ENCODE peak calls at places on chromosomes 7 and 10, in ten cellular contexts. K, H, D, I, M, A, V, E, O and N are unnamed samples. For H3K4me1, the result is how much of the 10 kb centered on the place peaks cover.

GRCh38 chr7:90210925-90211324 is 615 bp upstream of the STEAP2 start:
- DNase-seq in D (no peak), K (no peak), M (peak), O (peak), H (no peak), I (no peak), V (no peak), A (no peak), E (no peak), N (no peak)

GRCh38 chr10:117137031-117137910 is 799 bp downstream of the VAX1 start:
- DNase-seq in K (no peak), V (no peak), A (no peak), E (no peak), D (no peak), H (no peak), M (peak), O (peak), I (no peak), N (no peak)

GRCh38 chr7:157822688-157823031 is 485.9 kb downstream of the DNAJB6 start:
- DNase-seq in M (no peak), K (no peak), H (no peak), O (no peak), A (no peak), V (no peak), D (no peak), I (no peak), E (no peak), N (no peak)

GRCh38 chr7:130938661-130939060 is 204.7 kb upstream of the KLF14 start:
- DNase-seq in I (no peak), K (no peak), A (no peak), M (no peak), E (no peak), D (no peak), V (no peak), O (no peak), H (no peak), N (no peak)

GRCh38 chr10:110946496-110946895 is 27.1 kb downstream of the SHOC2 start:
- DNase-seq in H (no peak), K (no peak), A (no peak), O (no peak), D (no peak), V (no peak), I (no peak), M (no peak), E (no peak), N (no peak)

GRCh38 chr10:71631007-71631859 is 88.3 kb downstream of the C10orf105 start:
- DNase-seq in V (no peak), D (no peak), I (no peak), K (no peak), O (no peak), H (no peak), A (no peak), M (peak), E (no peak), N (no peak)

GRCh38 chr7:83808982-83809381 is 160.0 kb upstream of the SEMA3E start:
- DNase-seq in O (no peak), K (no peak), M (no peak), E (no peak), I (no peak), H (no peak), D (no peak), V (no peak), A (no peak), N (no peak)

GRCh38 chr7:158266817-158267736 is 320.5 kb downstream of the PTPRN2 start:
- DNase-seq in M (no peak), D (peak), A (no peak), H (no peak), I (peak), O (no peak), K (peak), E (peak), V (no peak), N (peak)

GRCh38 chr7:30849565-30849964 is 62.1 kb upstream of the AQP1 start:
- DNase-seq in K (no peak), I (no peak), M (no peak), O (no peak), V (no peak), H (no peak), E (no peak), D (no peak), A (no peak), N (no peak)

GRCh38 chr7:74474271-74474865 is 20.7 kb downstream of the GTF2IRD1 start:
- DNase-seq in H (no peak), O (no peak), E (no peak), K (no peak), A (no peak), M (no peak), I (no peak), V (no peak), D (no peak), N (no peak)

GRCh38 chr10:69124558-69125121 is 662 bp downstream of the VPS26A start:
- DNase-seq in E (peak), V (peak), K (peak), D (no peak), O (peak), M (peak), H (peak), A (no peak), I (peak), N (peak)

GRCh38 chr10:42491001-42491592 is 147.3 kb downstream of the ZNF33B start:
- DNase-seq in O (no peak), K (no peak), D (no peak), E (no peak), M (no peak), V (no peak), A (no peak), H (no peak), I (no peak), N (no peak)

GRCh38 chr10:42488416-42488815 is 150.0 kb downstream of the ZNF33B start:
- DNase-seq in K (no peak), H (no peak), M (no peak), O (no peak), A (no peak), V (no peak), I (no peak), E (no peak), D (no peak), N (no peak)

GRCh38 chr10:42490368-42490767 is 148.0 kb downstream of the ZNF33B start:
- DNase-seq in V (no peak), I (no peak), O (no peak), H (no peak), A (no peak), M (no peak), K (no peak), E (no peak), D (no peak), N (no peak)

GRCh38 chr10:42491801-42492200 is 146.6 kb downstream of the ZNF33B start:
- DNase-seq in K (no peak), E (no peak), I (no peak), M (no peak), D (no peak), H (no peak), O (no peak), V (no peak), A (no peak), N (no peak)
- H3K4me1 ChIP-seq in K (under half), E (under half), I (under half), M (under half), D (under half), H (under half), O (under half), V (under half), A (under half), N (under half)

GRCh38 chr7:148011753-148012152 is 578.8 kb upstream of the C7orf33 start:
- DNase-seq in E (no peak), O (no peak), V (no peak), D (no peak), M (peak), I (no peak), H (no peak), A (no peak), K (no peak), N (no peak)
- H3K27ac ChIP-seq in E (no peak), O (no peak), V (no peak), D (no peak), M (no peak), I (no peak), H (no peak), A (no peak), K (no peak), N (no peak)

DNA sequence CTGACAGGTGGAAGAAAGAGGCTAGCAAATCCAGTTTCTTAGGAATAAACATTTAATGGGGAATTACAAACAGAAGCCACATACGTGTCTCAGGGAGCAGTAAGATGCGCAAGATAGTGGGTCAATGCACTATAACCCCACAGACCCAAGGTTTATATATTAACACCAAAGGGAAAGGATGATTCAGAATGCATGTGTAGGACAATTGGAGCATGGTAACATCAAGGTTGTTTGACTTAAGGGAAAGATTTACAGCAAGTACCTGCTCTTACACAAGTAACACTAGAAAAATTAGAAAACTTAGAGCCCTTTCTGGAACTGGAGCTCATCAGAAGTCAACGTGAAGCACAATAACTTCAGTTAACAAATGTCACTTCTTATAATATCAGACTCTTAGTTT is 161.1 kb upstream of the ZWINT start:
- DNase-seq in K (no peak), E (no peak), O (no peak), I (no peak), D (no peak), A (no peak), V (no peak), H (no peak), M (no peak), N (no peak)
- TF ChIP-seq POLR2AphosphoS5 in K (no peak), E (no peak), O (no peak), I (no peak), D (no peak), A (no peak), V (no peak), H (no peak), M (no peak), N (no peak)

GRCh38 chr10:11440250-11441150 is 170.9 kb downstream of the USP6NL start:
- DNase-seq in A (no peak), K (no peak), M (no peak), D (no peak), O (peak), E (no peak), I (no peak), V (no peak), H (no peak), N (no peak)
- H3K4me1 ChIP-seq in A (under half), K (under half), M (under half), D (under half), O (under half), E (under half), I (under half), V (under half), H (under half), N (under half)

DNA sequence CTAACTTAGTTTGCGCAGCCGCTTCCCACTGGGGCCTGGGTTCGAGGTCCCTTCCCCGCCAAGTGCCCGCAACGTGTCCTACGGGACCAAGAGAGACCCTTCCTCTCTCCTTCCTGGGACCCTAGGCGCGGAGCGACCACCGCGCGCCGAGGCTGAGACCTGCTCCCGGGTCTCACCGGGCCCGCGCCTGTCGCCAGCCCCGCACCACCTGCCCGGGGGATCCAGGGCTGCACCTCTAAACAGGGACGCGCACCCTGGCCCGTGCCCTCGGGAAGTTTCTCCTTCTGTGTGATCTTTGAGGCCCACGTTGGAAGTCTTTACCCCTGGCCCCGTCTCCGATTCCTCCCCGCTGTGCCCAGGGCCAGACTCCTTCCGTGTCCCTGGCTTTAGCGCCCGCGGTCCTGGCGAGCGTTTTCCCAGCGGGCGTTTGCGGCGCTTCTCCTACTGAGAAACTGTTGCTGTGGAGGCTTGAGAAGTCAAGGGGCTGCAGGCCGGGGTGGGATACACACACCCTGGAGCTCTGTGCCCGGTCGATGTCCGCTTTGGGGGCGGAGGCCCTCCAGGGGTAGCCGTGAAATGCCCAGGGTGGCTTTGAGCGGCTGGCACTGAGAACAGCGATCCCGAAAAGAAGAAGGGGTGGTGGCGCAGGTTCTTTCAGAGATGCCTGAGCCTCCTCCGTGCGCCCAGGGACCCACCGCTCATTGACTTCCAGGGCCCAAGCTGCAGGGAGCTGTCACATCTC is 575 bp downstream of the PLPP4 start:
- DNase-seq in A (no peak), M (peak), E (no peak), V (no peak), I (no peak), H (no peak), O (no peak), K (no peak), D (no peak), N (no peak)
- H3K27ac ChIP-seq in A (no peak), M (no peak), E (no peak), V (no peak), I (no peak), H (no peak), O (no peak), K (no peak), D (no peak), N (no peak)

GRCh38 chr10:131994435-131994834 is 12.7 kb upstream of the BNIP3 start:
- DNase-seq in M (no peak), H (no peak), I (no peak), O (no peak), K (no peak), V (no peak), E (no peak), D (peak), A (no peak), N (peak)

GRCh38 chr10:131996508-131997365 is 15.0 kb upstream of the BNIP3 start:
- DNase-seq in K (no peak), E (no peak), V (no peak), D (peak), M (no peak), A (no peak), H (no peak), I (no peak), O (no peak), N (peak)

GRCh38 chr10:131998050-131998844 is 16.5 kb upstream of the BNIP3 start:
- DNase-seq in E (no peak), I (no peak), D (peak), H (no peak), O (no peak), V (no peak), M (no peak), K (no peak), A (no peak), N (peak)

GRCh38 chr10:131998845-131999681 is 17.3 kb upstream of the BNIP3 start:
- DNase-seq in V (no peak), I (no peak), M (no peak), A (no peak), K (no peak), H (peak), D (peak), O (no peak), E (no peak), N (peak)

DNA sequence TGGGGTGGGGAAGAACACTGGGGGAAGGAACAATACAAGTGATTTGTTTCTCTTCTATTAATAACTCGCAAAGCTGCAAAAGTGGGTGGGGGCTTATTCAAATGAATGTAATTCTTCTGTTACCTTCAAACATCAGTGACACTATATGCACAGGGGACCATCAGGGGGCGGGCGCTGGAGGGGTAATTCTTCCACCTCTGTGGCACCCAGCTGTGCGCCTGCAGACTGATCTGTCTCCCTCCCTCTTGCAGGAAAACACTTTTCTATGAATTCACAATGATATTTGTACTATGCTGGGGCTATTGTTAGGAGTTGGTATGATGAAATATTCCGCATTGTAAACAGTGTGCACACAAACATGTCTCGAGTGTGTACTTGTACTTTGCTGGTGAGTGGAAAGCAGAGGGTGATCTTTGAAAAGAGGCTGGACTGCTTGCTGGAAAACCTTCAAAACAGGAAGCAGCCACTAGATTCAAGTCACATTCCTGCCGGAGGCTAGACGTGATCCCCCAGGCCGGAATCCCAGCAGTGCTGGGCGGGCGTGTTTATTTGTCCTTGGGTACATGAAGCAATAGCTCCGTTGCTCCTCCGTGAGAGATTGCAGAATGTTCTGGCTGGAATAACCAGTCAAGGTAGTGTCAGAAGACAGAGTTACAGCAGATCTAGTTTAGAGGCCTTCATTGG is 15.8 kb upstream of the BNIP3 start:
- DNase-seq in E (peak), A (no peak), V (no peak), M (peak), D (peak), K (peak), O (peak), H (no peak), I (peak), N (peak)
- TF ChIP-seq POLR2AphosphoS5 in E (peak), A (no peak), V (no peak), M (no peak), D (peak), K (peak), O (no peak), H (no peak), I (peak), N (peak)

DNA sequence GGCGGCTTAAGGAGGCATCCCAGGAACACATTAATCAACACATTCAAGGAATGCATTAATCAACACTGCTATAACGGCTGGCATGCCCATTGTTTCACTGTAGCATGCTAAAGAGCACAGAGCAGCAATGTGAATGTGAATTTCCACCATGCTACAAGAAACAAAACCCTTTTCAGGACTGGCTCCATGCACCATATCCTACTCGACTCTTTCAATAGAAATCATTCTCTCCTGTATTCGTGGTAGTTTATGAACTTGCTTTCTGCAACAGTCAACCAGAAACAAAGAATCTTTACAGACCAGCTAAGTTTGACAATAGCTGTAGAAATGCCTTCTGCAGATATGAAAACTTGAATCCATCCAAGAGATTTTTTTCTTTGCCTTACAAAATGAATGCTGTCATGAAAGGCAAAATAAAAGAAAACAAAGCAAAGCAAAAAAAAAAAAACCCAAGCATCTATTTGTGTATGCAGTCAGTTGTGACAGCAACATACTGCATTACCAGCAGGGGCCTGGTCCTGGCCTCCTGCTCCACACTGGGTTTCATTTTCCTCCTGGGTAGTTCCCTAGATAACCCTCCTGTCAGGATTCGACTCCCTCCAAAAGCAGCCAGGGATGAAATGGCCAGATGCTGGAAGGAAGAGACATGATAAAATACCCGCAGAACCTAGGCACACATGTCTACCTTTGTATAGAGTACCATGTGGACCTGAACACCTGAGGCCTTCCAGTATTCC is 148.8 kb downstream of the NRCAM start:
- DNase-seq in I (no peak), O (no peak), V (no peak), M (no peak), A (no peak), H (no peak), K (no peak), D (no peak), E (no peak), N (no peak)
- H3K4me1 ChIP-seq in I (under half), O (under half), V (under half), M (under half), A (under half), H (under half), K (under half), D (under half), E (under half), N (under half)

GRCh38 chr7:63080406-63080805 is 918.2 kb upstream of the ZNF722 start:
- DNase-seq in M (no peak), I (no peak), O (no peak), H (no peak), V (no peak), D (no peak), E (no peak), A (no peak), K (no peak), N (no peak)

GRCh38 chr7:63077841-63078240 is 920.8 kb upstream of the ZNF722 start:
- DNase-seq in D (no peak), M (no peak), A (no peak), I (no peak), H (no peak), E (no peak), V (no peak), K (no peak), O (no peak), N (no peak)

DNA sequence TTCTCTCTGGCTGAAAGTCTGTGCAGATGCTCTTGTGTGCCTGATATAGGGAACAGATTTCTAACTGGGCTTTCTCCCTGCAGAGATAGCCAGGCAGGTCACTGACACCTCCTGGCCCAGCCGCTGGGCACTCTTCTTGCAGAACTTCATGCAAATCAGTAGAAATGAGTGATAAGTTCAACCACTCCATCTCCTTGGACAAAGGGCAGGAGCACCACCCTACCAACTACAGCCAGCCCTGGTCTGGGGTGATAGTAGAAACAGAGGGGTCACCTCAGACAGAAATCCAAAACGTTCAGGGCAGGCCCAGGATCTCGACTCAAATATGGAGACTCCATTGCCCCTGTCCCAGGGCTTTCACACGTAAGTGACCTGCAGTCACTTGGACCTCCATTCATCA is 917.8 kb upstream of the ZNF722 start:
- DNase-seq in A (no peak), M (no peak), H (no peak), D (no peak), I (no peak), E (no peak), V (no peak), K (no peak), O (no peak), N (no peak)
- H3K27ac ChIP-seq in A (no peak), M (no peak), H (no peak), D (no peak), I (no peak), E (no peak), V (no peak), K (no peak), O (no peak), N (no peak)

GRCh38 chr7:44999245-45000095 is 531 bp upstream of the CCM2 start:
- DNase-seq in H (peak), D (peak), I (peak), K (peak), A (peak), M (peak), E (peak), V (peak), O (peak), N (peak)
- TF ChIP-seq POLR2AphosphoS5 in H (peak), D (peak), I (peak), K (peak), A (peak), M (peak), E (peak), V (peak), O (peak), N (peak)

GRCh38 chr10:35390441-35390840 is 54.1 kb downstream of the CCNY start:
- DNase-seq in M (no peak), H (no peak), A (no peak), V (no peak), I (no peak), D (no peak), O (no peak), K (no peak), E (no peak), N (no peak)
- H3K4me1 ChIP-seq in M (under half), H (half or more), A (under half), V (under half), I (half or more), D (under half), O (under half), K (under half), E (under half), N (under half)